ENCODE peak calls at places on chromosomes 6 and 20, in nine cellular contexts. S, E, J, U, N, X, O, C and G are unnamed samples.

GRCh38 chr6:75412937-75413662 is 80.5 kb downstream of the FILIP1 start:
- DNase-seq in O (no peak), E (no peak), S (peak), C (peak), N (no peak), J (no peak), U (no peak), X (no peak), G (no peak)

GRCh38 chr20:32536861-32537656 is 48.1 kb downstream of the NOL4L start:
- DNase-seq in U (no peak), X (no peak), N (no peak), E (no peak), O (peak), S (no peak), C (no peak), J (no peak), G (peak)

GRCh38 chr6:165204807-165205545 is 104.4 kb downstream of the C6orf118 start:
- DNase-seq in O (no peak), C (no peak), E (no peak), J (no peak), X (no peak), S (no peak), U (no peak), N (no peak), G (no peak)

GRCh38 chr6:139539852-139540251 is 165.4 kb upstream of the CITED2 start:
- DNase-seq in X (no peak), N (peak), J (no peak), U (no peak), O (no peak), E (no peak), C (peak), S (peak), G (no peak)

GRCh38 chr6:143872211-143872610 is 7.9 kb downstream of the ZC2HC1B start:
- DNase-seq in U (no peak), X (no peak), J (no peak), N (peak), E (no peak), O (no peak), S (peak), C (no peak), G (no peak)

GRCh38 chr20:4508773-4509172 is 212.9 kb upstream of the PRND start:
- DNase-seq in N (no peak), X (no peak), E (no peak), U (no peak), S (no peak), O (no peak), C (peak), J (no peak), G (no peak)

GRCh38 chr6:53630533-53631269 is 34.9 kb downstream of the KLHL31 start:
- DNase-seq in X (no peak), C (no peak), O (no peak), N (no peak), E (no peak), J (no peak), U (no peak), S (no peak), G (no peak)

GRCh38 chr20:4605166-4605565 is 116.5 kb upstream of the PRND start:
- DNase-seq in U (no peak), E (no peak), J (no peak), S (no peak), O (no peak), N (no peak), X (no peak), C (no peak), G (no peak)

GRCh38 chr6:37507690-37508421 is 8.2 kb upstream of the CCDC167 start:
- DNase-seq in N (no peak), S (no peak), O (no peak), U (no peak), J (no peak), C (no peak), E (no peak), X (no peak), G (no peak)

GRCh38 chr20:58233881-58234528 is 5.6 kb upstream of the ANKRD60 start:
- DNase-seq in C (peak), S (no peak), E (no peak), J (peak), O (peak), N (no peak), X (peak), U (peak), G (peak)